ENCODE peak calls at places on chromosomes 16 and 17, in six cellular contexts. U is K562, J is HepG2, K is SK-N-SH, F is endothelial cell of umbilical vein, A is neural progenitor cell. C is an unnamed sample.

GRCh38 chr17:76252040-76252954 is 12.0 kb upstream of the RNF157 start:
- DNase-seq in U (no peak), J (peak), K (no peak), F (peak), A (no peak), C (peak)

GRCh38 chr17:50469671-50470305 is 1.1 kb upstream of the CHAD start:
- DNase-seq in U (no peak), J (no peak), K (peak), F (no peak), A (no peak), C (peak)

GRCh38 chr17:74512041-74512440 is 19.2 kb downstream of the CD300LB start:
- DNase-seq in U (no peak), J (no peak), K (no peak), F (no peak), A (no peak), C (no peak)

GRCh38 chr16:66035096-66035495 is 331.4 kb upstream of the CDH5 start:
- DNase-seq in U (no peak), J (no peak), K (no peak), F (no peak), A (no peak), C (no peak)

GRCh38 chr17:10799407-10799806 is 4.5 kb downstream of the TMEM238L start:
- DNase-seq in U (no peak), J (no peak), K (no peak), F (no peak), A (no peak), C (no peak)

GRCh38 chr17:81635431-81635830 is 1.5 kb downstream of the NPLOC4 start:
- DNase-seq in U (no peak), J (no peak), K (no peak), F (no peak), A (no peak), C (no peak)

GRCh38 chr16:67865318-67865717 is 7.5 kb upstream of the EDC4 start:
- DNase-seq in U (peak), J (peak), K (peak), F (peak), A (peak), C (peak)

GRCh38 chr17:40511136-40511535 is 9.7 kb upstream of the TNS4 start:
- DNase-seq in U (no peak), J (no peak), K (no peak), F (no peak), A (no peak), C (no peak)

GRCh38 chr17:9522074-9522473 is 53.5 kb downstream of the STX8 start:
- DNase-seq in U (no peak), J (peak), K (peak), F (peak), A (peak), C (peak)

DNA sequence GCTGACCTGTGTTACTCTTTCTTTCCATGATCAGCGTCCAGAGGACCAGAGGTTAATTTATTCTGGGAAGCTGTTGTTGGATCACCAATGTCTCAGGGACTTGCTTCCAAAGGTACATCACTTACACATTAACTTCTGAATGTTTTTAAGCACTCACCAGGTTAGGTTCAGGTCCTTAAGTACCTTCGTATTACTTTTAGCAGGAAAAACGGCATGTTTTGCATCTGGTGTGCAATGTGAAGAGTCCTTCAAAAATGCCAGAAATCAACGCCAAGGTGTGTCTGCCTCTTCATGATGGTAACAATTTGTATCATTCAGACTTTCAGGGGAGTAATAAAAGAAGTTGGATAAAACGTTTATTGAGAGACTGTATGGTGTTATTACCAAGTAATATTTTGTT is 3.3 kb downstream of the HERPUD1 start:
- DNase-seq in U (no peak), J (no peak), K (no peak), F (no peak), A (no peak), C (no peak)
- H3K9ac ChIP-seq in U (no peak), J (peak), K (peak), F (peak), A (no peak), C (no peak)

GRCh38 chr17:6893382-6894205 is 62.1 kb upstream of the TEKT1 start:
- DNase-seq in U (no peak), J (no peak), K (no peak), F (no peak), A (peak), C (peak)

DNA sequence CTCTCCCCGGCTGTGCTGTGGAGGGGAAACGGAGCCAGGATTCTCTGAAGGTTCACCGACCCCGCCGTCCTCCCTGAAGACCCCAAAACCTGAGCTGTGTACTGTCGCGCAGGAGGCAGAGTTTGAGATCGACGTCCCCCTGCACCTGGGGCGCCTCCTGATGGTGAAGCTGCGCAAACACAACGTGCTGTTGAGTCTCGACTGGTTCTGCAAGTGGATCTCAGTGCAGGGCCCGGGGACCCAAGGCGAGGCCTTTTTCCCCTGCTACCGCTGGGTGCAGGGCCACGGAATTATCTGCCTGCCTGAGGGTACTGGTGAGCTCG is 62.6 kb upstream of the TEKT1 start:
- DNase-seq in U (no peak), J (no peak), K (no peak), F (peak), A (peak), C (peak)
- TF ChIP-seq CTCF in U (no peak), J (peak), K (peak), F (peak), A (peak), C (peak)

GRCh38 chr17:73257516-73257915 is 4.2 kb downstream of the CPSF4L start:
- DNase-seq in U (no peak), J (no peak), K (no peak), F (no peak), A (no peak), C (no peak)

GRCh38 chr17:73262676-73263642 is 1.3 kb upstream of the CPSF4L start:
- DNase-seq in U (no peak), J (peak), K (peak), F (no peak), A (no peak), C (no peak)

GRCh38 chr17:73265646-73266640 is 4.3 kb upstream of the CPSF4L start:
- DNase-seq in U (no peak), J (peak), K (no peak), F (no peak), A (no peak), C (no peak)

GRCh38 chr17:73261617-73261951 is at the start of gene CPSF4L:
- DNase-seq in U (no peak), J (no peak), K (no peak), F (no peak), A (no peak), C (no peak)

DNA sequence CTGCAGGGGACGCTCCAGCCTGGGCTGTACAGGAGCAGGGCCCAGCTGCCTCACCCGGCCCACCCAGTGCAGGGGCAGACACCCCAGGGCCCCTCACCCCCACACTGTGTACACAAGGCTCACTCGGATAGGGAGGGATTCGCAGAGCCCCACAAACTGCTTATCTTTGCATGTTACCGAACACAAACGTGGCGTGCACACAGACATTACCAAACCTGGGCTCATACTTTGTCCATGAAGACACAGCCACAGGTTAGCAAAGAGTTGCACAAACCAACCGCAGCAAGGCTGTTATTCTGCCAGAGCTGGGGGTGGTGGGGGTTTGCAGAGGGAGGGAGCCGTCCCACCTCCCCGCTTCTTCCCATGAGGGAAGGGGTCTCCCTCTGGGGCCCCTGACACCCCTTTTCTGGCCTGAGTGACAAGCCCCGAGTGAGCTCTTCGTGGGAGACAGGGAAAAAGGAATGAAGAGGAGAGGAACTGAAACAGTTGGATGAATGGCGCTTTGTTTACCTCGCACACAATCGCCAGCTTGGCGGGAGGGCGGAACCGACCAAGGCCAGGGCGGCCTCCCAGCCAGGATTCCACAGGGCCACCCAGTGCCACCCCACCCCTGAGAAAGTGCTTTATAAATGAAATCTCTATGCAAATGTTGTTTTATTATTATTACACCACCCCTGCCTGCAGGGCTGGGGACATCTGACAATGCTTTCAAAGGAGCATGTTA is 434 bp upstream of the CPSF4L start:
- DNase-seq in U (no peak), J (peak), K (peak), F (no peak), A (peak), C (peak)
- H3K27ac ChIP-seq in U (no peak), J (peak), K (no peak), F (no peak), A (no peak), C (peak)

GRCh38 chr17:67680445-67681224 is 37.1 kb upstream of the NOL11 start:
- DNase-seq in U (no peak), J (no peak), K (no peak), F (no peak), A (no peak), C (no peak)
- H3K9ac ChIP-seq in U (no peak), J (no peak), K (no peak), F (no peak), A (no peak), C (no peak)

DNA sequence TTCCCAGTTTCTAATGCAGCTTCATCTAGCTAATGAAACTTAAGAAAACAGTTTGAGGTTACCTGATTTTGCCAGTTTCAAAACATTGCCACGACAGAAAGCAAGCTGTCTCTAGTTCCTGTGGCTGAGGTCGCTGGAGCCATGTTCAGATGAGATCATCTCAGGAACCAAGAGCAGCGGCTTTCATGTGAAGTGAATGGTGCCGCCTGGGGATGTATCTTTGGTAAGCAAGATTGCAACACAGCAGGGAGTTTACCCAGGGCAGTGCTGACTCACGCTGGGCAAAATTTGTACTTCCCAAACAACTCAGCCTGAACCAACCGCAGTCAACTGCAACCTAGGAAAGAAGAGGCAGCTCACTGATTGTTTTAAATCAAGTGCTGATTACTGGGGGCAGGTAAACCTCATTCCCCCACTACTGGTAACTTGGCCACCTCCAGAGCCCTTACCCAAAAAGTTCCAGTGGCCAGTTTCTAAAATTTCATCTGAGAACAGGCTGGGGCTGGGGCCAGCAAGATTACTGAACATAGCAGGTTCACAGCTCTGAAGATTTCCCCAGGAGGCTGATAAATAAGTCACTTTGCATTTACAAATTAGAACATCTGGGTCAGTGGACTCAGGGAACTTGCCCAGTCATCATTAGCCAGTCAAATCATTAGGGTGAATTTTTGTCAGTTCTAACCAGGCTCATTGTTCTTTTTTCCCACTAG is at the start of gene RFFL:
- DNase-seq in U (peak), J (peak), K (peak), F (peak), A (peak), C (peak)
- TF ChIP-seq CTCF in U (peak), J (peak), K (peak), F (peak), A (no peak), C (peak)

GRCh38 chr17:77432791-77433190 is 292.0 kb downstream of the SEC14L1 start:
- DNase-seq in U (no peak), J (no peak), K (no peak), F (no peak), A (peak), C (peak)

GRCh38 chr17:77435272-77436057 is 294.7 kb downstream of the SEC14L1 start:
- DNase-seq in U (no peak), J (no peak), K (no peak), F (no peak), A (peak), C (no peak)

GRCh38 chr17:77433385-77434135 is 292.8 kb downstream of the SEC14L1 start:
- DNase-seq in U (no peak), J (no peak), K (peak), F (no peak), A (no peak), C (no peak)

GRCh38 chr17:77436058-77436442 is 295.3 kb downstream of the SEC14L1 start:
- DNase-seq in U (no peak), J (no peak), K (peak), F (peak), A (peak), C (peak)

GRCh38 chr17:77434136-77435114 is 293.7 kb downstream of the SEC14L1 start:
- DNase-seq in U (no peak), J (no peak), K (peak), F (no peak), A (no peak), C (no peak)
- H3K27ac ChIP-seq in U (no peak), J (no peak), K (peak), F (no peak), A (peak), C (peak)

C was measured in endodermal cell.